ENCODE peak calls at places on chromosomes 2 and 18, in six cellular contexts. U is H1, N is GM23338, E is DND-41, S is OCI-LY7, K is IMR-90. H is an unnamed sample.

GRCh38 chr2:237920673-237921072 is 46.1 kb upstream of the UBE2F start:
- DNase-seq in E (no peak), K (peak), S (no peak), U (no peak), N (no peak), H (no peak)

GRCh38 chr2:6937157-6937556 is 19.9 kb downstream of the RNF144A start:
- DNase-seq in U (peak), N (no peak), K (no peak), S (no peak), E (no peak), H (no peak)

GRCh38 chr2:240997141-240997855 is 1.1 kb upstream of the SNED1 start:
- DNase-seq in E (no peak), K (no peak), U (peak), N (no peak), S (no peak), H (no peak)

GRCh38 chr2:161141033-161141432 is 19.2 kb upstream of the TANK start:
- DNase-seq in U (no peak), E (no peak), S (no peak), K (no peak), N (no peak), H (no peak)

GRCh38 chr2:218448934-218449333 is 30.0 kb downstream of the VIL1 start:
- DNase-seq in K (peak), N (no peak), S (no peak), U (no peak), E (no peak), H (no peak)

GRCh38 chr18:21851327-21851961 is 110.9 kb downstream of the MIB1 start:
- DNase-seq in E (no peak), N (peak), U (no peak), S (peak), K (peak), H (peak)

GRCh38 chr2:106119074-106119473 is 75.0 kb downstream of the UXS1 start:
- DNase-seq in E (no peak), K (no peak), N (no peak), S (no peak), U (no peak), H (no peak)

GRCh38 chr18:13207274-13207673 is 11.3 kb upstream of the LDLRAD4 start:
- DNase-seq in E (peak), U (no peak), S (no peak), N (no peak), K (no peak), H (no peak)

GRCh38 chr2:156157670-156158069 is 174.9 kb downstream of the NR4A2 start:
- DNase-seq in U (no peak), K (no peak), S (no peak), N (peak), E (peak), H (no peak)

GRCh38 chr18:62450546-62451395 is 72.1 kb upstream of the ZCCHC2 start:
- DNase-seq in N (no peak), K (peak), U (no peak), E (no peak), S (no peak), H (no peak)

GRCh38 chr2:219398721-219399333 is 11.1 kb upstream of the DNPEP start:
- DNase-seq in N (no peak), E (no peak), U (no peak), K (peak), S (no peak), H (no peak)

GRCh38 chr18:8708670-8709069 is 3.3 kb downstream of the MTCL1 start:
- DNase-seq in S (peak), N (no peak), U (no peak), K (no peak), E (no peak), H (no peak)

GRCh38 chr18:43589611-43590151 is 312.4 kb upstream of the SYT4 start:
- DNase-seq in U (no peak), E (no peak), N (no peak), K (no peak), S (no peak), H (no peak)

GRCh38 chr2:55133467-55134315 is 83.4 kb upstream of the RTN4 start:
- DNase-seq in E (peak), U (no peak), K (peak), S (no peak), N (peak), H (peak)

GRCh38 chr2:84888401-84889276 is 7.8 kb upstream of the TRABD2A start:
- DNase-seq in N (no peak), S (peak), E (peak), K (peak), U (peak), H (peak)

GRCh38 chr2:61750624-61751023 is 103.2 kb downstream of the FAM161A start:
- DNase-seq in U (no peak), S (no peak), E (no peak), K (peak), N (no peak), H (no peak)
- H3K4me2 ChIP-seq in U (no peak), S (no peak), E (no peak), K (no peak), N (no peak), H (no peak)

GRCh38 chr2:233063976-233064411 is 3.9 kb downstream of the INPP5D start:
- DNase-seq in U (no peak), K (no peak), E (no peak), N (no peak), S (no peak), H (no peak)

GRCh38 chr2:233065954-233066470 is 5.9 kb downstream of the INPP5D start:
- DNase-seq in N (no peak), K (no peak), S (no peak), U (no peak), E (no peak), H (no peak)

GRCh38 chr2:233064526-233065199 is 4.5 kb downstream of the INPP5D start:
- DNase-seq in N (no peak), K (no peak), U (no peak), S (no peak), E (no peak), H (no peak)

GRCh38 chr2:233072838-233073237 is 12.7 kb downstream of the INPP5D start:
- DNase-seq in E (no peak), U (no peak), K (no peak), N (no peak), S (no peak), H (no peak)

DNA sequence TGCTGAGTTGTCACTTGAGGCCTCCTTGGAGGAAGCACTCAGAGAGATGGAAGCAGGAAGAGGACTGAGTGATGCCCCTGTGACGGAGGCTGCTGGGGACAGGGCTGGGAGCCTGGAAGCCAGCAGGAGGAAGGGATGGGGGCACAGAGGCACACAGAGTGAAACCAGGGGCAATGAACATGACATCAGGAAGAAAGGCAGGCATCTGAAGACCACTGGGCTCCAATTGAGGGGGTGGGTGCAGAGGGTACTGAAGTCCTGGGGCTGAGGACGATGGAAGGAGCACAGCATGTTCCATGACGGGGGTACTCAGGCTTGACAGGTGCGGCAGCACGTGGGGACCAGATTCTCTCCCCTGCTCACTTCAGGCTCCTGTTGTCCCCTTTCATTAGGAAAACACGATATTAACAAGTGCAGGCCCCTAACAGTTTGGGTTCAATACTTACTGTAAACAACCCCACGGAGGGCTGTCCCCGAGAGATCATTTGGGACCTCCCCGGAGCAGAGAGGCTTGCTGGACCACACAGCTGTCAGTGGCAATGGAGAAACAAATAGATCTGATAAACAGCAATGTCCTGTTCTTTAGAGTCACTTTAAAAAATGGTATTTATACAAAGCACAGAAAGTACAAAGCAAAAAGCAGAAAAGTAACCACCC is 8.7 kb downstream of the INPP5D start:
- DNase-seq in S (no peak), U (no peak), E (no peak), N (no peak), K (no peak), H (no peak)
- H3K4me2 ChIP-seq in S (peak), U (no peak), E (no peak), N (no peak), K (no peak), H (peak)

GRCh38 chr2:169767243-169767888 is 31.3 kb upstream of the SSB start:
- DNase-seq in S (peak), K (peak), U (peak), N (peak), E (peak), H (peak)
- H3K4me2 ChIP-seq in S (no peak), K (no peak), U (no peak), N (no peak), E (no peak), H (no peak)

DNA sequence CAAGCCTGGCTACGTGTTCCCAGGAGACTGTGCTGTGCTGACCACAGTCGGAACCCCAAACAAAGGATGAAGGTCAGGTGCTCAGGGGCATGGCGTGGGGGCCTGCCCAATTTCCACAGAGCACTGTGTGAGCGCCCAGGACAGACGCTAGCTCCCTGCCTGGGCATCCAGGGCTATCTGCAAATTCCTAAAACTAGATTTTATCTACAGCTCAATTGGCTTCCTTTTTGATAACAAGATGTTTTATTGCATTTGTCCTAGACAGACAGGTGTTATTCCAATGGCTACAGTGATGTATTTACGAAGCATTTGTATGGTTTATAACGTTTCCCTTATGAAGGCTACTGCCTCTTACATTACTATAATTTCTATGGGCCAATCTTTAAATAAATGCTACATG is 16.0 kb downstream of the PTGR3 start:
- DNase-seq in N (no peak), S (no peak), K (no peak), U (no peak), E (no peak), H (no peak)
- H3K4me2 ChIP-seq in N (no peak), S (no peak), K (no peak), U (no peak), E (no peak), H (no peak)

GRCh38 chr18:37254973-37255372 is 310.6 kb downstream of the CELF4 start:
- DNase-seq in N (no peak), S (no peak), E (no peak), K (no peak), U (no peak), H (no peak)

GRCh38 chr18:37253424-37254255 is 312.0 kb downstream of the CELF4 start:
- DNase-seq in E (no peak), K (no peak), N (peak), U (peak), S (no peak), H (no peak)

GRCh38 chr18:37252854-37253396 is 312.7 kb downstream of the CELF4 start:
- DNase-seq in S (no peak), E (no peak), U (no peak), N (peak), K (no peak), H (no peak)

GRCh38 chr18:37252342-37252741 is 313.3 kb downstream of the CELF4 start:
- DNase-seq in U (no peak), S (no peak), N (no peak), K (no peak), E (no peak), H (no peak)

DNA sequence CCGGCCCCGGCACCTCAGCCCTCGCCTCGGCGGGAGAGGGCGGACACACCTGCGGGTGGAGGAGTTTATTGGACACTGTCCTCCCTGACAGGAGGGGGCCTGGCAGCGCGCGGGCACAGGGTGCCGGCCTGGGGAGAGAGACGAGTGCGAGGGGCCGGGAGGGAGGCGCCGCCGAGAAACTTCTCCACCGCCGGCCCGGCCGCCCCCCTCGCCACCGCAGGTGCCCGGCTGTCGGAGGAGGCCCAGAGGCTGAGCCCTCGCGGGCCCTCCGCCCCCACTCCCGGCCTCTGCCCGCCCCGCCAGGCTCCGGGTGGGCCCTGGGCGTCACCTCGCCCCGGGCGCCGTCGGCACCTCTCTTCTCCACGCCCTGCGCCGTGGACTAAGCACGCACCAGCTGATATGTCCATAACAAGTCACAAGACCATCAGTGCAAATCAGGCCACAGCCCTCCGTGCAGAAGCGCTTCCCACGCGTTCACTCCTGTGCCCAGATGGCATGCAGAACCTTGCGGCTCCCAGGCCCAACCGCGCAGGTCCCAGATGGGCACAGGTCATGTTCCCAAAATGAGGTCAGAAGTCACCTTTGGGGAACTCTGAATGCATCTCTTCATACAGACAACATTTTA is 311.2 kb downstream of the CELF4 start:
- DNase-seq in E (no peak), U (peak), K (no peak), S (no peak), N (peak), H (no peak)
- H3K4me2 ChIP-seq in E (no peak), U (peak), K (no peak), S (no peak), N (peak), H (peak)

GRCh38 chr2:120803085-120803484 is 67.4 kb downstream of the GLI2 start:
- DNase-seq in E (no peak), K (no peak), N (no peak), S (no peak), U (no peak), H (no peak)

GRCh38 chr2:120804446-120804845 is 68.8 kb downstream of the GLI2 start:
- DNase-seq in K (no peak), E (no peak), S (no peak), U (no peak), N (no peak), H (no peak)

GRCh38 chr2:120803764-120804335 is 68.2 kb downstream of the GLI2 start:
- DNase-seq in S (no peak), E (no peak), N (no peak), U (no peak), K (peak), H (no peak)

GRCh38 chr2:120805590-120805989 is 69.9 kb downstream of the GLI2 start:
- DNase-seq in U (no peak), S (no peak), N (no peak), E (no peak), K (no peak), H (no peak)

DNA sequence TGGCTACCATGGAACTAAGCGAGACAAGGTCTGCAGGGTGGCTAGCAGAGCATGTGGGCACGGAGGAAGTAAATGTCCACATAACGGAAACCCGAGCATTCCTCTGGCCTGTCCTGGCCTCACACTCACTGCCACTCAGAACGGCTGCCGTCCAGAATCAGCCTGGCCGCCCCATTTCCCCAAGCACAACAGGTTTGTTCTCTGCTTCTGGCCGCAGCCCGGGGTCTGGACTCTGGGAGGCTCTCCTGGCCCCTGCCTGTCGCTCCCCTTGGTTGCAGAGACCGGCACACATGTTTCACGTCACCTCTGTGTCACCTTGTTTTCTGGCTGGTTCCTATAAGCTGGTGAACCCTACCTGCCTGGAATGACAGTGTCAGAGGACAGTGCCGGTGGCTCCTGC is 69.3 kb downstream of the GLI2 start:
- DNase-seq in S (no peak), E (no peak), K (no peak), N (no peak), U (no peak), H (no peak)
- H3K4me2 ChIP-seq in S (no peak), E (no peak), K (no peak), N (no peak), U (no peak), H (no peak)

DNA sequence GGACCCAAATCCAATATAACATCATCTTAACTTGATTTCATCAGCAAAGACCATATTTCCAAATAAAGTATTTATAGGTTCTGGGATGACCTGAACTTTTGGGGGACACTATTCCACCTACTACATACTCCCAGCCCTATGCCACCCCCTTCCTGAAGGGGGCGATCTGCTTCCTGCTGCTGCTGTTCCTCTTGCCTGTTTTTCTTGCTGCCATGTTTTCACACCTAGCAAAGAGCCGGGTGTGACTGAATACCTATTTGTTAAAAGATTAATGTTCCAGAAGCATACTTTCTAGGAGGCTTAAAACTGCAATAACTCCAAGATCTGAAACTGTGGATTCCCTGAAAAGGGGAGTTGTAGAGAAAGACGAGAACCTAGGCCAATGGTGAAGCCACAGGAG is 89.7 kb downstream of the ICOS start:
- DNase-seq in E (no peak), N (peak), K (no peak), U (no peak), S (peak), H (no peak)
- H3K4me2 ChIP-seq in E (peak), N (no peak), K (no peak), U (no peak), S (peak), H (no peak)

DNA sequence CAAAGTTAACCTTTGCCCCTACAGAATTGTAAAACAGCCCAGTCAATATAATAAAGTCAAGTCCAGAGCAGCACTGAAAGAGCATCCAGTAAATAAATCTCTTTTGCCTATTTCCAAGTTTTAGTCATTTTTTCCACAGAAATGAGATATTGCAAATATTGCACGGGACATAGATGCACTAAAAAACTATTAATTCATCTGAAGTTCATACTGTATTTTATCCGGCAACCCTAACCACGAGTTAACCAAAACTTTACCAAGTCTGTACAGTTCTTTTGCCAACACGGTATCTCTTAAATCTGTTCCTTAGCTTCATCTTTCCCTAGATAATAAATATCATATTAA is 484 bp upstream of the ASNSD1 start:
- DNase-seq in S (no peak), U (no peak), N (no peak), E (no peak), K (no peak), H (no peak)
- H3K4me2 ChIP-seq in S (peak), U (no peak), N (no peak), E (peak), K (no peak), H (peak)

H was measured in Karpas-422.